ENCODE peak calls at places on chromosomes 16 and 17, in six cellular contexts. M is heart right ventricle, Z is sigmoid colon, N is amygdala, J is GM10248, R is fibroblast of lung. S is an unnamed sample.

GRCh38 chr17:31533546-31534155 is 142.2 kb downstream of the RAB11FIP4 start:
- DNase-seq in M (no peak), Z (no peak), N (peak; percentile 34), J (no peak), R (peak; percentile 52), S (peak; percentile 79)

GRCh38 chr17:18858567-18859245 is 775 bp downstream of the PRPSAP2 start:
- DNase-seq in M (no peak), Z (no peak), N (no peak), J (no peak), R (no peak), S (no peak)

GRCh38 chr16:75065149-75065807 is 51.3 kb downstream of the LDHD start:
- DNase-seq in M (no peak), Z (no peak), N (no peak), J (no peak), R (no peak), S (no peak)

GRCh38 chr17:33962857-33963655 is 292.0 kb upstream of the CCL2 start:
- DNase-seq in M (no peak), Z (no peak), N (no peak), J (no peak), R (no peak), S (no peak)

GRCh38 chr16:56985962-56986360 is 3.4 kb upstream of the NLRC5 start:
- DNase-seq in M (no peak), Z (no peak), N (no peak), J (no peak), R (no peak), S (no peak)

GRCh38 chr16:962366-962765 is 8.4 kb downstream of the LMF1 start:
- DNase-seq in M (no peak), Z (no peak), N (no peak), J (no peak), R (no peak), S (no peak)

GRCh38 chr16:54040975-54041374 is 245.6 kb downstream of the IRX3 start:
- DNase-seq in M (no peak), Z (no peak), N (no peak), J (no peak), R (no peak), S (no peak)

GRCh38 chr17:9364837-9365430 is 210.7 kb downstream of the STX8 start:
- DNase-seq in M (no peak), Z (no peak), N (no peak), J (no peak), R (peak; percentile 63), S (no peak)

GRCh38 chr16:4798456-4798855 is 3.3 kb downstream of the SMIM22 start:
- DNase-seq in M (no peak), Z (no peak), N (no peak), J (no peak), R (no peak), S (no peak)

GRCh38 chr17:58215685-58216084 is 3.4 kb downstream of the MKS1 start:
- DNase-seq in M (no peak), Z (no peak), N (no peak), J (no peak), R (no peak), S (no peak)

GRCh38 chr16:28155293-28155692 is 56.5 kb downstream of the XPO6 start:
- DNase-seq in M (no peak), Z (no peak), N (no peak), J (no peak), R (peak; percentile 47), S (no peak)

GRCh38 chr17:4706121-4706520 is 2.2 kb upstream of the PELP1 start:
- DNase-seq in M (no peak), Z (no peak), N (no peak), J (no peak), R (peak; percentile 43), S (no peak)

GRCh38 chr16:82793550-82794244 is 166.9 kb downstream of the CDH13 start:
- DNase-seq in M (no peak), Z (peak; percentile 71), N (no peak), J (no peak), R (no peak), S (no peak)

GRCh38 chr17:41308251-41308917 is 725 bp downstream of the KRTAP16-1 start:
- DNase-seq in M (peak; percentile 34), Z (no peak), N (no peak), J (no peak), R (no peak), S (no peak)

GRCh38 chr17:226108-226772 is 44.8 kb upstream of the DOC2B start:
- DNase-seq in M (no peak), Z (peak; percentile 44), N (no peak), J (no peak), R (no peak), S (no peak)

GRCh38 chr16:13999071-13999894 is 71.8 kb upstream of the MRTFB start:
- DNase-seq in M (no peak), Z (no peak), N (no peak), J (no peak), R (no peak), S (no peak)

GRCh38 chr16:57791903-57792461 is 10.3 kb downstream of the KIFC3 start:
- DNase-seq in M (no peak), Z (no peak), N (no peak), J (no peak), R (no peak), S (no peak)

GRCh38 chr17:56172517-56172982 is 19.3 kb downstream of the ANKFN1 start:
- DNase-seq in M (peak; percentile 10), Z (peak; percentile 67), N (no peak), J (no peak), R (no peak), S (no peak)

GRCh38 chr16:47967374-47967773 is 188.4 kb downstream of the ABCC12 start:
- DNase-seq in M (no peak), Z (no peak), N (no peak), J (no peak), R (no peak), S (no peak)

GRCh38 chr17:76843703-76844484 is 24.3 kb upstream of the MGAT5B start:
- DNase-seq in M (no peak), Z (no peak), N (no peak), J (no peak), R (no peak), S (no peak)

GRCh38 chr16:23855010-23855409 is 19.2 kb downstream of the PRKCB start:
- DNase-seq in M (no peak), Z (no peak), N (no peak), J (no peak), R (no peak), S (no peak)

GRCh38 chr17:32514587-32514986 is 27.8 kb downstream of the CDK5R1 start:
- DNase-seq in M (no peak), Z (peak; percentile 53), N (no peak), J (no peak), R (no peak), S (no peak)

GRCh38 chr17:35082073-35082657 is 18.7 kb upstream of the RFFL start:
- DNase-seq in M (no peak), Z (no peak), N (no peak), J (no peak), R (peak; percentile 82), S (no peak)

GRCh38 chr17:3007651-3008121 is 55.7 kb downstream of the OR1D5 start:
- DNase-seq in M (no peak), Z (peak; percentile 58), N (no peak), J (no peak), R (no peak), S (no peak)

GRCh38 chr16:55703003-55704001 is 47.5 kb downstream of the SLC6A2 start:
- DNase-seq in M (peak; percentile 46), Z (no peak), N (peak; percentile 3), J (peak; percentile 32), R (peak; percentile 80), S (peak; percentile 54)

GRCh38 chr17:77863814-77864161 is 94.7 kb upstream of the TNRC6C start:
- DNase-seq in M (peak; percentile 62), Z (no peak), N (no peak), J (no peak), R (no peak), S (no peak)

GRCh38 chr16:27428035-27428785 is 26.2 kb downstream of the IL21R start:
- DNase-seq in M (peak; percentile 1), Z (peak; percentile 28), N (no peak), J (peak; percentile 14), R (no peak), S (no peak)

GRCh38 chr16:85524630-85525463 is 88.3 kb upstream of the GSE1 start:
- DNase-seq in M (no peak), Z (peak; percentile 81), N (peak; percentile 34), J (no peak), R (peak; percentile 62), S (no peak)

GRCh38 chr17:78268960-78269892 is 37.8 kb downstream of the TMEM235 start:
- DNase-seq in M (no peak), Z (no peak), N (no peak), J (no peak), R (peak; percentile 56), S (no peak)

GRCh38 chr17:59257101-59257500 is 36.8 kb downstream of the GDPD1 start:
- DNase-seq in M (no peak), Z (no peak), N (no peak), J (no peak), R (no peak), S (no peak)

GRCh38 chr17:61392679-61393078 is 7.0 kb upstream of the TBX2 start:
- DNase-seq in M (no peak), Z (no peak), N (no peak), J (no peak), R (no peak), S (no peak)

GRCh38 chr16:11896776-11897175 is 19.0 kb downstream of the GSPT1 start:
- DNase-seq in M (no peak), Z (no peak), N (no peak), J (no peak), R (peak; percentile 64), S (no peak)

GRCh38 chr16:69861276-69862030 is 89.7 kb upstream of the CLEC18A start:
- DNase-seq in M (peak; percentile 90), Z (peak; percentile 82), N (no peak), J (no peak), R (peak; percentile 66), S (peak; percentile 67)

GRCh38 chr17:9772658-9773057 is 18.7 kb downstream of the DHRS7C start:
- DNase-seq in M (no peak), Z (no peak), N (no peak), J (no peak), R (no peak), S (no peak)

GRCh38 chr17:19728114-19728495 is 11.7 kb upstream of the SLC47A2 start:
- DNase-seq in M (peak; percentile 77), Z (peak; percentile 95), N (peak; percentile 85), J (no peak), R (peak; percentile 72), S (peak; percentile 88)

GRCh38 chr16:27330542-27330941 is 16.8 kb downstream of the IL4R start:
- DNase-seq in M (peak; percentile 84), Z (peak; percentile 97), N (no peak), J (no peak), R (peak; percentile 94), S (no peak)

GRCh38 chr17:39867084-39867890 is 715 bp upstream of the ZPBP2 start:
- DNase-seq in M (no peak), Z (no peak), N (no peak), J (peak; percentile 75), R (no peak), S (no peak)

GRCh38 chr17:40937384-40937819 is at the start of gene KRT23:
- DNase-seq in M (no peak), Z (no peak), N (no peak), J (no peak), R (no peak), S (no peak)

GRCh38 chr17:80414508-80414802 is 512 bp upstream of the ENDOV start:
- DNase-seq in M (no peak), Z (no peak), N (no peak), J (no peak), R (peak; percentile 8), S (no peak)

GRCh38 chr17:83181991-83182619 is 102.7 kb downstream of the METRNL start:
- DNase-seq in M (no peak), Z (peak; percentile 43), N (no peak), J (no peak), R (no peak), S (no peak)